ENCODE peak calls at places on chromosomes 7 and 10, in four cellular contexts. J is Caco-2; O is activated CD8-positive, alpha-beta T cell treated with anti-CD3 and anti-CD28 coated beads for 36 hours; D is HuH-7. Y is an unnamed sample.
A peak's percentile ranks its signal among the peaks of the same experiment; 100 is the strongest.

GRCh38 chr10:50538473-50539398 is 85.0 kb downstream of the SGMS1 start:
- DNase-seq in J (no peak), O (peak; percentile 53), D (peak; percentile 46), Y (no peak)

GRCh38 chr10:72009430-72010081 is 45.4 kb downstream of the CHST3 start:
- DNase-seq in J (no peak), O (no peak), D (no peak), Y (no peak)

GRCh38 chr10:3648179-3648975 is 136.6 kb downstream of the KLF6 start:
- DNase-seq in J (no peak), O (no peak), D (no peak), Y (no peak)

GRCh38 chr7:22357311-22358175 is 589 bp upstream of the RAPGEF5 start:
- DNase-seq in J (peak; percentile 61), O (no peak), D (peak; percentile 74), Y (no peak)

GRCh38 chr7:65722361-65722792 is 150.5 kb upstream of the VKORC1L1 start:
- DNase-seq in J (peak; percentile 85), O (peak; percentile 79), D (peak; percentile 48), Y (peak; percentile 55)

GRCh38 chr10:128061306-128062300 is 64.6 kb downstream of the MKI67 start:
- DNase-seq in J (no peak), O (no peak), D (no peak), Y (no peak)

GRCh38 chr7:55211721-55212120 is 153.4 kb upstream of the LANCL2 start:
- DNase-seq in J (no peak), O (no peak), D (no peak), Y (no peak)

GRCh38 chr7:139918488-139918887 is 89.4 kb downstream of the TBXAS1 start:
- DNase-seq in J (no peak), O (no peak), D (no peak), Y (no peak)

GRCh38 chr10:30645340-30645827 is 15.8 kb upstream of the LYZL2 start:
- DNase-seq in J (peak; percentile 35), O (peak; percentile 18), D (no peak), Y (peak; percentile 20)

GRCh38 chr7:36186359-36186758 is 33.3 kb downstream of the EEPD1 start:
- DNase-seq in J (no peak), O (no peak), D (no peak), Y (no peak)

GRCh38 chr10:132577350-132578005 is 39.9 kb downstream of the INPP5A start:
- DNase-seq in J (peak; percentile 42), O (no peak), D (no peak), Y (no peak)

GRCh38 chr7:95808396-95808795 is 36.0 kb downstream of the DYNC1I1 start:
- DNase-seq in J (no peak), O (no peak), D (no peak), Y (no peak)

GRCh38 chr10:69056129-69056528 is 31.8 kb upstream of the SRGN start:
- DNase-seq in J (peak; percentile 21), O (peak; percentile 52), D (no peak), Y (no peak)

GRCh38 chr7:12629816-12630614 is 57.4 kb upstream of the ARL4A start:
- DNase-seq in J (no peak), O (no peak), D (no peak), Y (no peak)

GRCh38 chr10:3481496-3481895 is 303.5 kb downstream of the KLF6 start:
- DNase-seq in J (no peak), O (no peak), D (no peak), Y (no peak)

GRCh38 chr10:110221721-110222261 is 14.4 kb downstream of the MXI1 start:
- DNase-seq in J (peak; percentile 70), O (peak; percentile 89), D (peak; percentile 43), Y (peak; percentile 68)

GRCh38 chr7:67913604-67914003 is 917.0 kb downstream of the TYW1 start:
- DNase-seq in J (no peak), O (no peak), D (no peak), Y (no peak)

GRCh38 chr7:101736077-101736476 is 81.3 kb upstream of the CUX1 start:
- DNase-seq in J (no peak), O (peak; percentile 17), D (no peak), Y (peak; percentile 42)

GRCh38 chr10:48695636-48696534 is 11.2 kb downstream of the WDFY4 start:
- DNase-seq in J (no peak), O (no peak), D (no peak), Y (no peak)

GRCh38 chr7:124764071-124764846 is 1.3 kb downstream of the GPR37 start:
- DNase-seq in J (no peak), O (no peak), D (peak; percentile 21), Y (no peak)

GRCh38 chr7:29825750-29826529 is 19.6 kb downstream of the WIPF3 start:
- DNase-seq in J (no peak), O (no peak), D (no peak), Y (no peak)

GRCh38 chr10:53771701-53772100 is 999.1 kb upstream of the MBL2 start:
- DNase-seq in J (no peak), O (no peak), D (no peak), Y (no peak)

GRCh38 chr7:108014747-108015682 is 12.1 kb upstream of the LAMB1 start:
- DNase-seq in J (peak; percentile 60), O (no peak), D (peak; percentile 36), Y (no peak)

GRCh38 chr7:142408794-142409193 is 150.9 kb upstream of the PRSS58 start:
- DNase-seq in J (no peak), O (no peak), D (no peak), Y (no peak)

GRCh38 chr7:44052771-44053365 is 8.4 kb downstream of the DBNL start:
- DNase-seq in J (no peak), O (no peak), D (no peak), Y (no peak)

GRCh38 chr10:73232887-73233286 is 14.2 kb downstream of the DNAJC9 start:
- DNase-seq in J (peak; percentile 19), O (peak; percentile 15), D (no peak), Y (no peak)

GRCh38 chr7:105690286-105690915 is 109.1 kb upstream of the EFCAB10 start:
- DNase-seq in J (no peak), O (no peak), D (no peak), Y (no peak)

GRCh38 chr7:150787321-150788281 is 12.6 kb downstream of the TMEM176B start:
- DNase-seq in J (peak; percentile 34), O (no peak), D (no peak), Y (no peak)

GRCh38 chr7:12303096-12303495 is 92.0 kb downstream of the TMEM106B start:
- DNase-seq in J (no peak), O (no peak), D (no peak), Y (no peak)

GRCh38 chr10:51960494-51960895 is 261.1 kb upstream of the CSTF2T start:
- DNase-seq in J (peak; percentile 59), O (no peak), D (peak; percentile 7), Y (no peak)

GRCh38 chr7:149775176-149775556 is 1.8 kb upstream of the ZNF467 start:
- DNase-seq in J (no peak), O (no peak), D (no peak), Y (no peak)

GRCh38 chr10:7408494-7409044 is 2.3 kb downstream of the SFMBT2 start:
- DNase-seq in J (no peak), O (peak; percentile 63), D (no peak), Y (peak; percentile 63)

GRCh38 chr10:16995867-16996529 is 133.6 kb downstream of the CUBN start:
- DNase-seq in J (no peak), O (no peak), D (no peak), Y (no peak)

GRCh38 chr10:75401569-75402485 is at the start of gene ZNF503:
- DNase-seq in J (peak; percentile 98), O (peak; percentile 72), D (peak; percentile 92), Y (no peak)

GRCh38 chr10:43231523-43232078 is 35.3 kb downstream of the RASGEF1A start:
- DNase-seq in J (no peak), O (peak; percentile 45), D (no peak), Y (peak; percentile 59)

GRCh38 chr10:103707956-103708626 is 147.3 kb downstream of the SH3PXD2A start:
- DNase-seq in J (no peak), O (no peak), D (no peak), Y (no peak)

GRCh38 chr10:28533571-28534304 is 820 bp downstream of the WAC start:
- DNase-seq in J (peak; percentile 80), O (peak; percentile 81), D (peak; percentile 75), Y (peak; percentile 74)

GRCh38 chr7:44277391-44277790 is 48.0 kb downstream of the CAMK2B start:
- DNase-seq in J (no peak), O (no peak), D (no peak), Y (no peak)

GRCh38 chr10:118276203-118276602 is 65.9 kb downstream of the FAM204A start:
- DNase-seq in J (no peak), O (no peak), D (no peak), Y (no peak)